ENCODE peak calls at places on chromosomes 12 and 14, in four cellular contexts. A is IMR-90; Q is stimulated activated effector memory CD8-positive, alpha-beta T cell treated with anti-CD3 and anti-CD28 coated beads, Interleukin-12 subunit alpha, Interleukin-12 subunit beta, amount 100 ng/mL, for 72 hours; H is fibroblast of pulmonary artery. E is an unnamed sample.

GRCh38 chr14:56205906-56206305 is 87.7 kb downstream of the PELI2 start:
- DNase-seq in A (no peak), Q (no peak), H (no peak), E (no peak)

GRCh38 chr14:22391908-22392307 is 197.1 kb downstream of the DAD1 start:
- DNase-seq in A (peak; percentile 65), Q (no peak), H (peak; percentile 86), E (peak; percentile 68)

GRCh38 chr12:107515446-107515958 is 170.1 kb upstream of the PWP1 start:
- DNase-seq in A (peak; percentile 93), Q (peak; percentile 72), H (peak; percentile 85), E (no peak)

GRCh38 chr12:47247418-47247817 is 167.7 kb upstream of the AMIGO2 start:
- DNase-seq in A (no peak), Q (no peak), H (no peak), E (no peak)

GRCh38 chr14:23568600-23569310 is 1.2 kb upstream of the AP1G2 start:
- DNase-seq in A (no peak), Q (no peak), H (no peak), E (no peak)

GRCh38 chr12:112183591-112184021 is 58.2 kb downstream of the TRAFD1 start:
- DNase-seq in A (no peak), Q (no peak), H (no peak), E (no peak)

GRCh38 chr12:87430444-87430843 is 598.8 kb downstream of the C12orf50 start:
- DNase-seq in A (no peak), Q (no peak), H (peak; percentile 56), E (no peak)

GRCh38 chr12:31682136-31682962 is 22.9 kb downstream of the ETFBKMT start:
- DNase-seq in A (peak; percentile 82), Q (peak; percentile 81), H (peak; percentile 93), E (peak; percentile 75)

GRCh38 chr12:110281549-110282342 is 699 bp downstream of the ATP2A2 start:
- DNase-seq in A (peak; percentile 55), Q (peak; percentile 83), H (peak; percentile 49), E (peak; percentile 42)

GRCh38 chr12:46256942-46257341 is 11.9 kb downstream of the SLC38A1 start:
- DNase-seq in A (no peak), Q (no peak), H (no peak), E (no peak)

GRCh38 chr12:107829271-107829670 is 54.8 kb downstream of the ASCL4 start:
- DNase-seq in A (no peak), Q (peak; percentile 2), H (no peak), E (no peak)

GRCh38 chr12:39581592-39581991 is 38.0 kb downstream of the ABCD2 start:
- DNase-seq in A (no peak), Q (no peak), H (peak; percentile 31), E (peak; percentile 28)

GRCh38 chr12:18430425-18431048 is 169.2 kb downstream of the PIK3C2G start:
- DNase-seq in A (peak; percentile 71), Q (no peak), H (peak; percentile 80), E (peak; percentile 48)

GRCh38 chr12:129825316-129825715 is 78.5 kb downstream of the TMEM132D start:
- DNase-seq in A (no peak), Q (no peak), H (no peak), E (no peak)

GRCh38 chr14:69673578-69674305 is 62.3 kb downstream of the SUSD6 start:
- DNase-seq in A (no peak), Q (peak; percentile 55), H (no peak), E (no peak)

GRCh38 chr12:58651850-58652249 is 268.5 kb downstream of the LRIG3 start:
- DNase-seq in A (no peak), Q (no peak), H (no peak), E (no peak)

GRCh38 chr12:81143057-81143456 is 65.2 kb downstream of the ACSS3 start:
- DNase-seq in A (no peak), Q (no peak), H (no peak), E (no peak)

GRCh38 chr14:19917955-19918518 is 2.4 kb upstream of the OR4K5 start:
- DNase-seq in A (no peak), Q (no peak), H (no peak), E (no peak)

GRCh38 chr12:6346942-6347341 is 5.1 kb upstream of the TNFRSF1A start:
- DNase-seq in A (no peak), Q (no peak), H (no peak), E (no peak)

GRCh38 chr12:70196732-70197361 is 46.4 kb upstream of the CNOT2 start:
- DNase-seq in A (no peak), Q (no peak), H (peak; percentile 18), E (no peak)

GRCh38 chr12:14920475-14921126 is 17.7 kb downstream of the ERP27 start:
- DNase-seq in A (no peak), Q (no peak), H (no peak), E (no peak)

GRCh38 chr14:36373982-36374673 is 53.7 kb upstream of the MBIP start:
- DNase-seq in A (peak; percentile 74), Q (peak; percentile 80), H (peak; percentile 83), E (peak; percentile 76)

GRCh38 chr12:6644903-6645302 is 2.3 kb downstream of the ACRBP start:
- DNase-seq in A (no peak), Q (no peak), H (no peak), E (no peak)

GRCh38 chr12:132150780-132151144 is 6.5 kb downstream of the NOC4L start:
- DNase-seq in A (no peak), Q (no peak), H (no peak), E (no peak)

GRCh38 chr14:99601301-99601945 is 2.6 kb downstream of the CCDC85C start:
- DNase-seq in A (peak; percentile 65), Q (no peak), H (no peak), E (no peak)

GRCh38 chr14:78088941-78089340 is 81.2 kb upstream of the NRXN3 start:
- DNase-seq in A (no peak), Q (no peak), H (no peak), E (no peak)

GRCh38 chr14:44657688-44658388 is 150.8 kb upstream of the FSCB start:
- DNase-seq in A (peak; percentile 0), Q (no peak), H (peak; percentile 74), E (peak; percentile 15)

GRCh38 chr12:124437121-124437520 is 130.3 kb downstream of the NCOR2 start:
- DNase-seq in A (no peak), Q (no peak), H (no peak), E (no peak)

GRCh38 chr12:68259318-68259940 is 6.0 kb upstream of the IL22 start:
- DNase-seq in A (peak; percentile 92), Q (peak; percentile 76), H (peak; percentile 65), E (no peak)

GRCh38 chr14:86168376-86168775 is 638.4 kb downstream of the FLRT2 start:
- DNase-seq in A (no peak), Q (no peak), H (no peak), E (no peak)

GRCh38 chr14:68677901-68678300 is 115.0 kb downstream of the ZFP36L1 start:
- DNase-seq in A (no peak), Q (no peak), H (no peak), E (no peak)

GRCh38 chr14:24256960-24257359 is 6.0 kb downstream of the TGM1 start:
- DNase-seq in A (no peak), Q (no peak), H (no peak), E (no peak)

GRCh38 chr14:49986344-49987014 is 93.6 kb downstream of the ARF6 start:
- DNase-seq in A (peak; percentile 58), Q (no peak), H (peak; percentile 65), E (no peak)

GRCh38 chr12:107537464-107538119 is 148.0 kb upstream of the PWP1 start:
- DNase-seq in A (no peak), Q (peak; percentile 34), H (no peak), E (no peak)